ENCODE peak calls at places on chromosomes 12 and 14, in ten cellular contexts. H is GM19239; E is kidney glomerular epithelial cell; A is fibroblast of pulmonary artery; D is CD4-positive, alpha-beta T cell; K is cardiac septum; C is glutamatergic neuron; M is NCI-H69; L is AG08395; Y is aorta. G is an unnamed sample.

GRCh38 chr14:94291159-94291905 is 1.7 kb downstream of the SERPINA10 start:
- DNase-seq in H (no peak), E (no peak), A (no peak), D (no peak), K (no peak), C (no peak), M (no peak), L (no peak), Y (no peak), G (no peak)

GRCh38 chr14:83744901-83745300 is 1785.0 kb upstream of the FLRT2 start:
- DNase-seq in H (no peak), E (no peak), A (peak), D (no peak), K (no peak), C (no peak), M (no peak), L (no peak), Y (no peak), G (peak)

GRCh38 chr14:65915125-65915524 is 502.6 kb downstream of the FUT8 start:
- DNase-seq in H (no peak), E (no peak), A (peak), D (no peak), K (no peak), C (no peak), M (no peak), L (no peak), Y (no peak), G (peak)

GRCh38 chr12:8665729-8666128 is 3.1 kb upstream of the MFAP5 start:
- DNase-seq in H (no peak), E (no peak), A (no peak), D (no peak), K (no peak), C (no peak), M (no peak), L (no peak), Y (no peak), G (no peak)

GRCh38 chr12:51922762-51923505 is 15.6 kb downstream of the ACVRL1 start:
- DNase-seq in H (no peak), E (no peak), A (peak), D (no peak), K (peak), C (no peak), M (no peak), L (peak), Y (peak), G (peak)

GRCh38 chr12:76176935-76177334 is 92.5 kb upstream of the NAP1L1 start:
- DNase-seq in H (no peak), E (peak), A (no peak), D (no peak), K (no peak), C (no peak), M (no peak), L (peak), Y (no peak), G (peak)

GRCh38 chr14:75340921-75341320 is 62.3 kb downstream of the FOS start:
- DNase-seq in H (no peak), E (no peak), A (peak), D (no peak), K (peak), C (no peak), M (no peak), L (no peak), Y (peak), G (peak)

GRCh38 chr12:131606218-131606899 is 104.5 kb upstream of the SFSWAP start:
- DNase-seq in H (no peak), E (no peak), A (no peak), D (no peak), K (no peak), C (peak), M (no peak), L (no peak), Y (no peak), G (no peak)

GRCh38 chr12:66032739-66033138 is 97.8 kb downstream of the LLPH start:
- DNase-seq in H (no peak), E (no peak), A (no peak), D (no peak), K (no peak), C (no peak), M (no peak), L (no peak), Y (no peak), G (no peak)

GRCh38 chr14:89317051-89317691 is 99.9 kb downstream of the FOXN3 start:
- DNase-seq in H (peak), E (no peak), A (no peak), D (no peak), K (no peak), C (no peak), M (peak), L (no peak), Y (no peak), G (no peak)

GRCh38 chr12:11500222-11500860 is 105.0 kb upstream of the PRB2 start:
- DNase-seq in H (peak), E (peak), A (peak), D (peak), K (peak), C (peak), M (no peak), L (peak), Y (peak), G (peak)

GRCh38 chr14:72692678-72693077 is 201.2 kb downstream of the DPF3 start:
- DNase-seq in H (no peak), E (no peak), A (peak), D (no peak), K (peak), C (no peak), M (no peak), L (no peak), Y (no peak), G (no peak)

GRCh38 chr14:72463291-72463866 is 430.5 kb downstream of the DPF3 start:
- DNase-seq in H (no peak), E (no peak), A (no peak), D (no peak), K (no peak), C (no peak), M (no peak), L (peak), Y (no peak), G (no peak)

GRCh38 chr14:69266572-69267345 is 6.8 kb downstream of the GALNT16 start:
- DNase-seq in H (no peak), E (no peak), A (no peak), D (no peak), K (peak), C (no peak), M (peak), L (no peak), Y (no peak), G (no peak)

GRCh38 chr12:24409868-24410267 is 460.4 kb upstream of the SOX5 start:
- DNase-seq in H (no peak), E (no peak), A (no peak), D (no peak), K (no peak), C (no peak), M (no peak), L (no peak), Y (no peak), G (no peak)

GRCh38 chr14:101808020-101808641 is 46.6 kb downstream of the PPP2R5C start:
- DNase-seq in H (no peak), E (peak), A (no peak), D (no peak), K (no peak), C (peak), M (peak), L (no peak), Y (no peak), G (peak)

GRCh38 chr12:43742106-43742505 is 16.5 kb downstream of the PUS7L start:
- DNase-seq in H (no peak), E (no peak), A (peak), D (no peak), K (no peak), C (no peak), M (no peak), L (peak), Y (no peak), G (peak)

G was measured in fibroblast of mammary gland.